ENCODE peak calls at places on chromosome 22, in four cellular contexts. D is K562, Q is GM12878, I is HL-60. R is an unnamed sample.

GRCh38 chr22:20651286-20651685 is 122.6 kb upstream of the SERPIND1 start:
- DNase-seq in I (no peak), D (no peak), Q (no peak), R (no peak)

GRCh38 chr22:28983788-28984441 is 77.7 kb downstream of the C22orf31 start:
- DNase-seq in D (no peak), I (no peak), Q (no peak), R (no peak)

GRCh38 chr22:29073618-29074275 is 912 bp downstream of the KREMEN1 start:
- DNase-seq in I (no peak), Q (no peak), D (no peak), R (no peak)

GRCh38 chr22:24029304-24029703 is 18.2 kb downstream of the CABIN1 start:
- DNase-seq in D (no peak), Q (no peak), I (no peak), R (no peak)

GRCh38 chr22:20752873-20753272 is 21.0 kb upstream of the SERPIND1 start:
- DNase-seq in Q (no peak), I (no peak), D (no peak), R (no peak)

GRCh38 chr22:19902245-19902699 is 39.3 kb upstream of the COMT start:
- DNase-seq in I (no peak), D (no peak), Q (no peak), R (no peak)

GRCh38 chr22:44351037-44351436 is 38.3 kb upstream of the SHISAL1 start:
- DNase-seq in I (no peak), Q (no peak), D (no peak), R (no peak)

GRCh38 chr22:29199702-29200400 is 5.8 kb upstream of the EMID1 start:
- DNase-seq in Q (no peak), I (no peak), D (no peak), R (no peak)

GRCh38 chr22:44109417-44109816 is 71.3 kb upstream of the PARVG start:
- DNase-seq in I (no peak), Q (no peak), D (no peak), R (no peak)

GRCh38 chr22:19103881-19104821 is 18.1 kb downstream of the DGCR2 start:
- DNase-seq in Q (no peak), D (no peak), I (no peak), R (no peak)

GRCh38 chr22:20524004-20524481 is 16.6 kb downstream of the MED15 start:
- DNase-seq in I (no peak), D (no peak), Q (peak), R (no peak)

GRCh38 chr22:50272103-50272782 is 2.1 kb upstream of the MAPK11 start:
- DNase-seq in I (no peak), Q (no peak), D (no peak), R (no peak)

GRCh38 chr22:29201722-29202230 is 3.9 kb upstream of the EMID1 start:
- DNase-seq in Q (no peak), I (no peak), D (peak), R (no peak)

GRCh38 chr22:24590596-24591173 is 2.2 kb downstream of the LRRC75B start:
- DNase-seq in Q (no peak), D (no peak), I (no peak), R (no peak)

GRCh38 chr22:28129319-28129962 is 210.4 kb upstream of the PITPNB start:
- DNase-seq in D (no peak), Q (no peak), I (no peak), R (no peak)

GRCh38 chr22:31630331-31631329 is 31.4 kb downstream of the PISD start:
- DNase-seq in I (peak), D (peak), Q (no peak), R (peak)

GRCh38 chr22:24091551-24092420 is 80.7 kb downstream of the CABIN1 start:
- DNase-seq in I (no peak), Q (no peak), D (peak), R (no peak)

GRCh38 chr22:45009881-45010531 is at the start of gene PHF21B:
- DNase-seq in I (no peak), D (peak), Q (no peak), R (no peak)

GRCh38 chr22:30266445-30267381 is at the start of gene OSM:
- DNase-seq in I (peak), D (no peak), Q (no peak), R (no peak)

GRCh38 chr22:19696504-19697276 is 17.6 kb upstream of the SEPTIN5 start:
- DNase-seq in Q (no peak), I (no peak), D (no peak), R (no peak)

GRCh38 chr22:31474743-31475142 is 14.9 kb downstream of the EIF4ENIF1 start:
- DNase-seq in D (no peak), I (no peak), Q (no peak), R (no peak)

GRCh38 chr22:44828193-44828592 is 75.8 kb downstream of the ARHGAP8 start:
- DNase-seq in D (peak), I (peak), Q (no peak), R (no peak)

GRCh38 chr22:42797021-42797420 is 60.1 kb downstream of the ARFGAP3 start:
- DNase-seq in D (no peak), I (peak), Q (no peak), R (no peak)

GRCh38 chr22:31818481-31819392 is 64.9 kb downstream of the DEPDC5 start:
- DNase-seq in I (no peak), Q (no peak), D (peak), R (no peak)

GRCh38 chr22:20380486-20380885 is 13.5 kb upstream of the ZNF74 start:
- DNase-seq in I (no peak), D (no peak), Q (no peak), R (no peak)

GRCh38 chr22:43743131-43743530 is 69.0 kb downstream of the EFCAB6 start:
- DNase-seq in I (no peak), D (peak), Q (no peak), R (no peak)

GRCh38 chr22:29053048-29053702 is 8.5 kb downstream of the C22orf31 start:
- DNase-seq in I (no peak), Q (no peak), D (no peak), R (no peak)

DNA sequence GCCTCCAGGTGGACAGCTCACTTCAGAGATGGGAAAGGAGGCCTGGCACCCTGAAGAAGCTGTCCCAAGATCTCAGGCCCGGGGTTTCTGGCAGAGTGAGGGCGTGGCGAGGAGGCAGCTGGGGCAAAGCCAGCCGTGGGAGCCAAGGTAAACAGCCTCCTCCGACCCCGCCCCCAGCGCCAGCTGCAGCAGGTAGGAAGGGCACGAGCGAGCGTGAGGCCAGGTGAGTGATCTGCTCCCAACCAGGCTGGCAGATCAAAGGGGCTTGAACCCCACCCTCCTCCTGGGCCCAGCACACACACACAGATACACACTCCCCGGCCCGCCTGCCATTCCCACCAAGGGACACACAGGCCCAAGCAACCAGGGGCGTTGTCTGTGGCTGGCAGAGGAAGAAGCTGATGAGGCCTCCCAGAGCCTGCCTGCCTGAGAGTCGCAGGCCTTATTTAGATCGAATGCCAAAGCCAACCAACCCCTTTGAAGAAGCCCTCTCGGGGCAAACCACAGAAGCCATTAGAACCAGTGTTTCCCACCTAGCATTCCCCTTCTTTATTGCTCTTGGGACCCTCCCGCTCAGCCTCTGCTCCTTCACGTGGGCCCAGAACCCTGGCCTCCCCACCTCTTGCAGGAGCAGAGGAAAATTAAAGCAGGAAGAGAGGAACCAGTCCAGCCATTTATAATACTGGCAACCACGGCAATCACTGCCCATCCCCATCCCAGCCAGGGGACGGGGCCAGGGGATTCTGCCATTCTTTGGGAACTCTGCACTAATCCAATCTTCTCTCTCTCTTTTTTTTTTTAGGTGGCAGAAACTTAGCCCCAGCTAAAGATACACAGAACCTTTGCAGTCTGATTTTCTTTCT is 5.0 kb downstream of the PDGFB start:
- DNase-seq in Q (no peak), D (no peak), I (no peak), R (no peak)
- TF ChIP-seq SPI1 in Q (no peak), D (no peak), I (no peak), R (no peak)

GRCh38 chr22:46079093-46079860 is 71.0 kb upstream of the PPARA start:
- DNase-seq in D (no peak), I (no peak), Q (no peak), R (no peak)

GRCh38 chr22:46082633-46083032 is 67.7 kb upstream of the PPARA start:
- DNase-seq in D (no peak), Q (no peak), I (no peak), R (no peak)

GRCh38 chr22:46081831-46082210 is 68.5 kb upstream of the PPARA start:
- DNase-seq in I (no peak), Q (no peak), D (no peak), R (no peak)

GRCh38 chr22:46079861-46080821 is 70.2 kb upstream of the PPARA start:
- DNase-seq in I (no peak), D (no peak), Q (no peak), R (no peak)

GRCh38 chr22:46081036-46081830 is 69.1 kb upstream of the PPARA start:
- DNase-seq in D (no peak), Q (no peak), I (no peak), R (no peak)
- TF ChIP-seq SPI1 in D (no peak), Q (no peak), I (no peak), R (no peak)

GRCh38 chr22:41479671-41480396 is 10.9 kb downstream of the ACO2 start:
- DNase-seq in D (no peak), Q (no peak), I (no peak), R (no peak)

GRCh38 chr22:41480397-41480735 is 11.4 kb downstream of the ACO2 start:
- DNase-seq in D (no peak), Q (no peak), I (no peak), R (no peak)

GRCh38 chr22:41481925-41482318 is 13.0 kb downstream of the ACO2 start:
- DNase-seq in D (no peak), I (no peak), Q (no peak), R (no peak)

GRCh38 chr22:41482319-41482935 is 13.5 kb downstream of the ACO2 start:
- DNase-seq in I (no peak), D (peak), Q (no peak), R (no peak)

GRCh38 chr22:41481131-41481830 is 12.4 kb downstream of the ACO2 start:
- DNase-seq in D (no peak), I (no peak), Q (no peak), R (no peak)
- TF ChIP-seq SPI1 in D (no peak), I (no peak), Q (no peak), R (no peak)

GRCh38 chr22:38965614-38966378 is 8.4 kb downstream of the APOBEC3A start:
- DNase-seq in Q (no peak), I (no peak), D (peak), R (no peak)

GRCh38 chr22:38966379-38966700 is 8.9 kb downstream of the APOBEC3A start:
- DNase-seq in I (no peak), D (peak), Q (no peak), R (no peak)

GRCh38 chr22:38968801-38969200 is 11.4 kb downstream of the APOBEC3A start:
- DNase-seq in D (no peak), I (no peak), Q (no peak), R (no peak)

GRCh38 chr22:38966942-38967341 is 9.5 kb downstream of the APOBEC3A start:
- DNase-seq in Q (no peak), D (no peak), I (no peak), R (no peak)

DNA sequence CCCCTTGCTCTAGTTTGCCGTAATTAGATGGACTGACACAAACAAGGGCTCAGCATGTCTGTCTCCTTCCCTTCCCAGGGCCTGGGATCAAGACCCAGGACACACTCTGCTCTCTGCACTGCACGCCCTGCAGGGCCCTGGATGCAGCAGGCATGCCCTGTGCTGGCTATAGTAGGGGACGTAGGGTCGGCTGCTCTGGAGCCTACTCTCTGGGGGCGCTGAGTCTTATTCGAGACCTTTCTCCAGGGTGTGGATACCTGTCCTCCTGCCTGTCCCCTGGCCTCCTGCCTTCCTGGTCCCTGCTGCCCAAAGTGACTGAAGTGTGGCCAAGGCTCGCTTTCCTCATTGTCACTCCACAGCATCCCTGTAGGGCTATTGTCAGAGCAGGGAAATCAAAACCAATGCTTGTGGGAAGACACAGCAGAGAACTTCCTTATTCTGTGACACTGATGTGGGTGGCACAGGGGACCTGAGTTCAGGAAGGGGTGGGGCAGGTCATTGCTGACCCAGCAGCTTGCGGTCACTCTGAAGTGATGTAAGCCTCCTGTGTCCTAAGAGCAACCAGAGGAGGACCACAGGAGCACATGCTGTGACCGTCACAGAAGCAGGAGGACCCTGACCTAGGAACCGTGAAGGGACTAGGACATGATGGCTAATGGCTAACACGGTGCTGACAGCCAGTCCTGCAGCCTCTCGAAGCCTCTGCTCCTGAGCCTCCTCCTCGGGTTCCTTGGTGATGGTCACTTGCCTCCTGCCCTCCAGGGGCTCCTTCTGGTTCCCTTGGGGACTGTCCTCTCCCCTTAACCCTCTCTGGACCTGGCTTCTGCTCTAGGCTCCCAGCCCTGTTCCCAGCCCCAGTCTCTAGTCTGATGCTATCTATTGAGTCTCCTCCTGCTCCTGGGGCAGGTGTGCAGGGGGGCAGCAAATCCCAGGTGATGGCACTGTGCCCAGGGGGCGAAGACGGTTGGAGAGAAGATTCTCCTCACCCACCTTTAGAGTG is 10.3 kb downstream of the APOBEC3A start:
- DNase-seq in D (peak), Q (no peak), I (peak), R (no peak)
- TF ChIP-seq SPI1 in D (peak), Q (no peak), I (no peak), R (peak)

GRCh38 chr22:49269928-49270327 is 557.7 kb downstream of the BRD1 start:
- DNase-seq in D (no peak), Q (no peak), I (no peak), R (no peak)

GRCh38 chr22:49269371-49269770 is 558.3 kb downstream of the BRD1 start:
- DNase-seq in I (no peak), Q (no peak), D (no peak), R (no peak)

GRCh38 chr22:49271369-49271727 is 556.3 kb downstream of the BRD1 start:
- DNase-seq in D (no peak), I (no peak), Q (no peak), R (no peak)

GRCh38 chr22:49271831-49272230 is 555.8 kb downstream of the BRD1 start:
- DNase-seq in I (no peak), Q (no peak), D (no peak), R (no peak)

DNA sequence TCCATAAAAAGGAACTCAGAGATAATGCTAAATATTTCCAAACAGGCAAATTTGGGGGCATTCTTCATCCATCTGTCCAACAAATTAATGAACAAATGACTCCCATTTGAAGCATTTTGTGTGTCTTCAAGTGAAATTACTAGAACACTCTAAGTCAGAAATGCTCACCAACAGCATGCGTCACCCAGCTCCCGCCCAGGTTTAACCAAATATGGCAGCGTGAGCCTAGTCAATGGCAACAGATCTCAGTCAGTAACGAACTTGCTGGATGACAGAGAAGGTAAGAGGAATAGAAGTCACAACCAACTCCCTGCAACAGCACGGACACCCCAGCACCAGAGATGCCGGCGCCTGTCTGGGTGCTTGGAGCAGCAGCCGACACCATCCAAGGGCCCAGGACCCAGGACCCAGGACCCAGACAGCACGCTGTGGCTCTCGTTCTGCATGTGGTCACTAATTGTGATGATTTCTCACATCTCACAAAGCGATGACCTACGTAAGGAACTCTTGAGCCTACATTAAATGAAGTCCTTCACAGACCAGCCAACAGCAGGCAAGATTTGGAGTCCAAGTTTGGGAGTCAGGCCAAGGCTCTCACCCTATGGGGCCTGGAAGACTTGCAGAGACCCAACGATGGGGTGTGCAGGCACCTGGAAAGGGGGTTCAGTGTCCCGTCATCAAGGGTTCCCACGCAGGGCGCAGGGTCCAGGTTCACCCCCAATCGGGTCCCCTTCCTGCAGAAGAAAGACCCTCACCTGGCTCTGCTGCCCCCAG is 556.9 kb downstream of the BRD1 start:
- DNase-seq in I (no peak), D (no peak), Q (no peak), R (no peak)
- TF ChIP-seq SPI1 in I (no peak), D (no peak), Q (no peak), R (no peak)

GRCh38 chr22:34966980-34967379 is 99.0 kb upstream of the ISX start:
- DNase-seq in D (no peak), I (no peak), Q (no peak), R (no peak)
- TF ChIP-seq SPI1 in D (no peak), I (no peak), Q (no peak), R (no peak)

DNA sequence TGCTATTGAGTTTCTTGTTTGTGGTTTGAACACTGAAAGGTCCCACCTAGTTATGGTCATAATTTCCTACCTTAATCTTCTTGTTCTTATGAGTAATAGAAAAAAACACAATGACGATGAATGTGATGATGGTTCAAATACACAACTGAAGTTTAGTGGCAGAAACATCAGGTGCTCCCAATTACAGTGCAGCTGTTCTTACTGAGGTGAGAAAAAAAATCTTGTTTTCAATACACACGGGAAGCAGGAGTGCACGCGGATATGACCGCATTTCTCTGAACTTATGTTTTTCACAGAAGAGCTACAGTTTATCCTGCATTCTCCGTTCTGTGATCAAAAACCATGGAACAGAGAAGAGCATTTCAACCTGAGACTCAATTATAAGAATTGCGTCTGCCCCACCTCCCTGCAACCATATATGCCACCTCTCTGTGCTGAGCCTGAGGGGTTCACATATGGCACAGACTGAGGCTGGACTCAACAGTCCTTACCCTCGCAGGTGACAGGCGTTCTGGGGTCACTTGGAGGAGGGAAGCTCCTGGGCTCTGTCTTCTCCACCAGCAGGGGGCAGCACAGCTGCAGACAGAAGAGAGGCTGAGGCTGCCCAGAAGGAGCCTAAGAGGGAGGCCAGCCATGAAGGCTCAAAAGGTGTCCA is 99.7 kb upstream of the IGLL5 start:
- DNase-seq in Q (no peak), I (peak), D (peak), R (peak)
- TF ChIP-seq SPI1 in Q (no peak), I (no peak), D (no peak), R (no peak)

GRCh38 chr22:37561209-37562048 is 1.1 kb downstream of the CDC42EP1 start:
- DNase-seq in I (no peak), D (peak), Q (no peak), R (peak)
- TF ChIP-seq SPI1 in I (no peak), D (no peak), Q (no peak), R (no peak)

R was measured in GM12891.